ENCODE peak calls at places on chromosomes 3 and 15, in four cellular contexts. A is right cardiac atrium; R is endothelial cell; N is stimulated activated CD8-positive, alpha-beta memory T cell treated with anti-CD3 and anti-CD28 coated beads, Interleukin-12 subunit alpha, Interleukin-12 subunit beta, amount 100 ng/mL, for 1 hour. C is an unnamed sample.

GRCh38 chr3:40309925-40310635 is 573 bp downstream of the EIF1B start:
- DNase-seq in N (no peak), R (peak), A (no peak), C (no peak)

GRCh38 chr3:160314949-160315348 is 84.1 kb downstream of the IFT80 start:
- DNase-seq in A (no peak), R (no peak), N (no peak), C (no peak)

GRCh38 chr3:15015456-15015855 is 49.7 kb downstream of the MRPS25 start:
- DNase-seq in A (peak), N (no peak), R (no peak), C (no peak)

GRCh38 chr15:42820811-42821210 is 83.9 kb upstream of the CDAN1 start:
- DNase-seq in A (no peak), R (no peak), N (no peak), C (no peak)

GRCh38 chr15:65165875-65166274 is 19.3 kb downstream of the CLPX start:
- DNase-seq in A (no peak), N (no peak), R (no peak), C (no peak)

GRCh38 chr3:141407043-141407442 is 38.7 kb downstream of the ZBTB38 start:
- DNase-seq in R (no peak), N (no peak), A (no peak), C (no peak)

GRCh38 chr3:141851411-141851810 is 25.0 kb upstream of the ATP1B3 start:
- DNase-seq in N (no peak), A (no peak), R (no peak), C (no peak)

GRCh38 chr3:56748663-56749231 is 53.0 kb downstream of the ARHGEF3 start:
- DNase-seq in A (no peak), R (no peak), N (no peak), C (no peak)

GRCh38 chr3:126438746-126439145 is 36.9 kb downstream of the ZXDC start:
- DNase-seq in A (no peak), R (no peak), N (no peak), C (no peak)

GRCh38 chr3:49213541-49213943 is 42.1 kb downstream of the KLHDC8B start:
- DNase-seq in A (no peak), R (no peak), N (no peak), C (no peak)

GRCh38 chr3:4670352-4670751 is 177.2 kb downstream of the ITPR1 start:
- DNase-seq in R (peak), A (no peak), N (no peak), C (no peak)

GRCh38 chr3:38334656-38335055 is 11.9 kb upstream of the XYLB start:
- DNase-seq in A (no peak), N (no peak), R (no peak), C (no peak)

GRCh38 chr15:79513916-79514315 is 81.8 kb downstream of the MINAR1 start:
- DNase-seq in N (no peak), R (no peak), A (no peak), C (no peak)

GRCh38 chr3:190626951-190627620 is 113.2 kb downstream of the IL1RAP start:
- DNase-seq in R (no peak), A (no peak), N (no peak), C (no peak)

GRCh38 chr15:50884583-50884982 is 23.9 kb upstream of the AP4E1 start:
- DNase-seq in A (no peak), R (no peak), N (no peak), C (no peak)

GRCh38 chr3:136818851-136819783 is at the start of gene SLC35G2:
- DNase-seq in R (peak), N (no peak), A (peak), C (peak)

GRCh38 chr15:85421116-85421925 is 40.9 kb downstream of the AKAP13 start:
- DNase-seq in R (no peak), N (no peak), A (no peak), C (no peak)

GRCh38 chr15:93076217-93076616 is 12.8 kb downstream of the RGMA start:
- DNase-seq in N (no peak), A (no peak), R (no peak), C (no peak)

GRCh38 chr3:155252535-155252934 is 40.9 kb downstream of the STRIT1 start:
- DNase-seq in A (no peak), N (no peak), R (no peak), C (no peak)

GRCh38 chr3:90091557-90091956 is 984.1 kb downstream of the EPHA3 start:
- DNase-seq in N (no peak), R (peak), A (no peak), C (no peak)

GRCh38 chr3:12308517-12308916 is 19.6 kb downstream of the PPARG start:
- DNase-seq in N (no peak), R (no peak), A (no peak), C (no peak)

GRCh38 chr3:9780920-9781319 is 11.2 kb upstream of the CAMK1 start:
- DNase-seq in N (no peak), R (no peak), A (no peak), C (no peak)

GRCh38 chr3:107986505-107986904 is 104.3 kb downstream of the CD47 start:
- DNase-seq in A (no peak), R (no peak), N (no peak), C (no peak)

GRCh38 chr3:46672349-46672695 is 21.2 kb downstream of the ALS2CL start:
- DNase-seq in N (no peak), R (no peak), A (no peak), C (no peak)

C was measured in T-helper 9 cell.